ENCODE peak calls at places on chromosomes 5 and 9, in eight cellular contexts. One of them, this sample, is unnamed.

GRCh38 chr9:8856686-8857329 is 1057.2 kb upstream of the DMAC1 start:
- DNase-seq in HCT116: no peak
- DNase-seq in neural progenitor cell: peak
- DNase-seq in endodermal cell: no peak
- DNase-seq in cardiac muscle cell: no peak
- DNase-seq in stomach: no peak
- DNase-seq in dorsolateral prefrontal cortex: no peak
- DNase-seq in Karpas-422: no peak
- DNase-seq in this sample: no peak

GRCh38 chr5:116521173-116521872 is 53.3 kb downstream of the SEMA6A start:
- DNase-seq in HCT116: no peak
- DNase-seq in neural progenitor cell: no peak
- DNase-seq in endodermal cell: no peak
- DNase-seq in cardiac muscle cell: no peak
- DNase-seq in stomach: no peak
- DNase-seq in dorsolateral prefrontal cortex: no peak
- DNase-seq in Karpas-422: no peak
- DNase-seq in this sample: no peak

GRCh38 chr5:78050888-78051287 is 243.6 kb downstream of the AP3B1 start:
- DNase-seq in HCT116: no peak
- DNase-seq in neural progenitor cell: no peak
- DNase-seq in endodermal cell: no peak
- DNase-seq in cardiac muscle cell: peak
- DNase-seq in stomach: no peak
- DNase-seq in dorsolateral prefrontal cortex: no peak
- DNase-seq in Karpas-422: no peak
- DNase-seq in this sample: no peak

GRCh38 chr5:96661101-96661840 is 905 bp upstream of the CAST start:
- DNase-seq in HCT116: no peak
- DNase-seq in neural progenitor cell: peak
- DNase-seq in endodermal cell: peak
- DNase-seq in cardiac muscle cell: peak
- DNase-seq in stomach: no peak
- DNase-seq in dorsolateral prefrontal cortex: no peak
- DNase-seq in Karpas-422: peak
- DNase-seq in this sample: peak

GRCh38 chr9:74443036-74443750 is 53.9 kb upstream of the RORB start:
- DNase-seq in HCT116: no peak
- DNase-seq in neural progenitor cell: no peak
- DNase-seq in endodermal cell: no peak
- DNase-seq in cardiac muscle cell: no peak
- DNase-seq in stomach: no peak
- DNase-seq in dorsolateral prefrontal cortex: no peak
- DNase-seq in Karpas-422: no peak
- DNase-seq in this sample: no peak

GRCh38 chr5:56102885-56103284 is 108.1 kb upstream of the IL6ST start:
- DNase-seq in HCT116: no peak
- DNase-seq in neural progenitor cell: no peak
- DNase-seq in endodermal cell: no peak
- DNase-seq in cardiac muscle cell: no peak
- DNase-seq in stomach: no peak
- DNase-seq in dorsolateral prefrontal cortex: no peak
- DNase-seq in Karpas-422: no peak
- DNase-seq in this sample: no peak

GRCh38 chr9:4339783-4340335 is 40.0 kb upstream of the GLIS3 start:
- DNase-seq in HCT116: no peak
- DNase-seq in neural progenitor cell: no peak
- DNase-seq in endodermal cell: no peak
- DNase-seq in cardiac muscle cell: no peak
- DNase-seq in stomach: no peak
- DNase-seq in dorsolateral prefrontal cortex: no peak
- DNase-seq in Karpas-422: no peak
- DNase-seq in this sample: no peak

GRCh38 chr9:14400658-14400995 is 86.7 kb upstream of the NFIB start:
- DNase-seq in HCT116: peak
- DNase-seq in neural progenitor cell: peak
- DNase-seq in endodermal cell: peak
- DNase-seq in cardiac muscle cell: peak
- DNase-seq in stomach: peak
- DNase-seq in dorsolateral prefrontal cortex: peak
- DNase-seq in Karpas-422: no peak
- DNase-seq in this sample: peak

GRCh38 chr9:3828495-3828894 is 302.7 kb upstream of the RFX3 start:
- DNase-seq in HCT116: no peak
- DNase-seq in neural progenitor cell: no peak
- DNase-seq in endodermal cell: no peak
- DNase-seq in cardiac muscle cell: peak
- DNase-seq in stomach: no peak
- DNase-seq in dorsolateral prefrontal cortex: no peak
- DNase-seq in Karpas-422: no peak
- DNase-seq in this sample: no peak

GRCh38 chr9:6938447-6938846 is 180.7 kb downstream of the KDM4C start:
- DNase-seq in HCT116: no peak
- DNase-seq in neural progenitor cell: no peak
- DNase-seq in endodermal cell: no peak
- DNase-seq in cardiac muscle cell: peak
- DNase-seq in stomach: no peak
- DNase-seq in dorsolateral prefrontal cortex: no peak
- DNase-seq in Karpas-422: no peak
- DNase-seq in this sample: no peak

GRCh38 chr5:1315709-1316587 is 21.1 kb upstream of the TERT start:
- DNase-seq in HCT116: no peak
- DNase-seq in neural progenitor cell: peak
- DNase-seq in endodermal cell: peak
- DNase-seq in cardiac muscle cell: peak
- DNase-seq in stomach: peak
- DNase-seq in dorsolateral prefrontal cortex: no peak
- DNase-seq in Karpas-422: peak
- DNase-seq in this sample: peak

GRCh38 chr5:129460121-129460950 is at the start of gene ADAMTS19:
- DNase-seq in HCT116: no peak
- DNase-seq in neural progenitor cell: peak
- DNase-seq in endodermal cell: peak
- DNase-seq in cardiac muscle cell: peak
- DNase-seq in stomach: no peak
- DNase-seq in dorsolateral prefrontal cortex: peak
- DNase-seq in Karpas-422: no peak
- DNase-seq in this sample: peak

DNA sequence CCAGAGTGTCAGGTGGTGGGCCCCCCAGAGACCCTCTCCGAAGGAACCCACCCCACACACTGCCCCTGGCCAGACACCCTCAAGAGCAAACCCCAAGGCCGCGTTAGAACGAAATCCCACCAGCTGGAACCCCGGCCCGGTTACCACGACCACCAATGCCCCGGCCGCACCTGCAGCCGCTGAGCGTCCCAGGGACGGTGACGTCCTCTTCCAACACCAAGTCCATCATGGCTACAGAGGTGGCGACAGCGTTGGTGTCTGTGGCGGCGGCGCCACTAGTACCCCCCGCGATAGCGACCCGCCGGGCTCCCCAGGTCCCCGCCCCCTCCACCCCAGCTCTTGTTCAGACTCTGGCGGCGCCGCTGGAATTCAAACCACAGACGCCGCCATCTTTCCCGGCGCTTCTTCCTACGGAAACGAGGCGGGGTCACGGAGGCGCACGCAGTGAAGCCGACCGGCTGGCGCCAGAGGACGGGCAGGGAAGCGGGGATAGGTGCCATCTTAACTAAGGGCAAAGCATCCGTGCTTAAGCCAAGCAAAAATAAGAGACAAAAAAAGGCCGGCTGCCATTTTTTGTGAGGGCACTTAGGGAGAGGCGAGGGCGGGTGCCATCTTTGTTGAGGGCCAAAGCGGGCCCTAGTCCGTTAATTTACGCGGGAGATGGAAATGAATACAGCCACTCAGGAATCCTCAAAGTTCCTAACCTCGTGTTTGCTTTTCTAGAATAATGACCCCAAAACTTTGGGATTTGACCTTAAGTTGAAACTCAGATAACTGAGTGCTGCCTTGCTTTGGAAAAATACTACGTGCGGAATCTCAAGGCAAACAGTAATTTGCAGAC is at the start of gene CDK5RAP2:
- DNase-seq in HCT116: peak
- DNase-seq in neural progenitor cell: peak
- DNase-seq in endodermal cell: peak
- DNase-seq in cardiac muscle cell: peak
- DNase-seq in stomach: peak
- DNase-seq in dorsolateral prefrontal cortex: peak
- DNase-seq in Karpas-422: peak
- DNase-seq in this sample: peak
- H3K27ac ChIP-seq in HCT116: peak
- H3K27ac ChIP-seq in neural progenitor cell: no peak
- H3K27ac ChIP-seq in endodermal cell: peak
- H3K27ac ChIP-seq in cardiac muscle cell: peak
- H3K27ac ChIP-seq in stomach: peak
- H3K27ac ChIP-seq in dorsolateral prefrontal cortex: peak
- H3K27ac ChIP-seq in Karpas-422: peak
- H3K27ac ChIP-seq in this sample: peak

GRCh38 chr9:71966601-71967000 is 55.2 kb downstream of the C9orf85 start:
- DNase-seq in HCT116: no peak
- DNase-seq in neural progenitor cell: peak
- DNase-seq in endodermal cell: peak
- DNase-seq in cardiac muscle cell: no peak
- DNase-seq in stomach: no peak
- DNase-seq in dorsolateral prefrontal cortex: no peak
- DNase-seq in Karpas-422: no peak
- DNase-seq in this sample: no peak

GRCh38 chr9:71965403-71965802 is 54.0 kb downstream of the C9orf85 start:
- DNase-seq in HCT116: no peak
- DNase-seq in neural progenitor cell: no peak
- DNase-seq in endodermal cell: no peak
- DNase-seq in cardiac muscle cell: no peak
- DNase-seq in stomach: no peak
- DNase-seq in dorsolateral prefrontal cortex: no peak
- DNase-seq in Karpas-422: no peak
- DNase-seq in this sample: no peak

DNA sequence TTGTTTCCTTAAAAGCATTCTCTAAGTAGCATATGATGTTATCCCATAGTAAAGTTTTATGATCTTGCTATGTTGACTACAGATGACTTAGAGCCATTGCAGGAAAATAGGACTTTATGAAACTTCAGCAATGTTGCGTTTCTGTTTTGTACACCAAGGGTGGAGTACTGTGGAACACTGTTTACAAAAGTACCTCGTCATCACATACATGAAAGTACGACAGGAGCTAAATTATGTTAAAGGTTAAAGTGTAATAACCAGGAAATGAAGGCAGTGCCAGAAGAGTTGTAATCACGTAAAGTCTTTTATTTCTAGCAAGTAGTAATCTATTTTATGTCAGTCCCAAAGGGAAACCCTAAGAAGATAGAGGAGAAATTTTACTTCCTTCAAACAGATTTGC is 50.9 kb downstream of the C9orf85 start:
- DNase-seq in HCT116: no peak
- DNase-seq in neural progenitor cell: no peak
- DNase-seq in endodermal cell: no peak
- DNase-seq in cardiac muscle cell: no peak
- DNase-seq in stomach: no peak
- DNase-seq in dorsolateral prefrontal cortex: no peak
- DNase-seq in Karpas-422: no peak
- DNase-seq in this sample: no peak
- H3K27ac ChIP-seq in HCT116: no peak
- H3K27ac ChIP-seq in neural progenitor cell: no peak
- H3K27ac ChIP-seq in endodermal cell: no peak
- H3K27ac ChIP-seq in cardiac muscle cell: no peak
- H3K27ac ChIP-seq in stomach: peak
- H3K27ac ChIP-seq in dorsolateral prefrontal cortex: no peak
- H3K27ac ChIP-seq in Karpas-422: no peak
- H3K27ac ChIP-seq in this sample: no peak

DNA sequence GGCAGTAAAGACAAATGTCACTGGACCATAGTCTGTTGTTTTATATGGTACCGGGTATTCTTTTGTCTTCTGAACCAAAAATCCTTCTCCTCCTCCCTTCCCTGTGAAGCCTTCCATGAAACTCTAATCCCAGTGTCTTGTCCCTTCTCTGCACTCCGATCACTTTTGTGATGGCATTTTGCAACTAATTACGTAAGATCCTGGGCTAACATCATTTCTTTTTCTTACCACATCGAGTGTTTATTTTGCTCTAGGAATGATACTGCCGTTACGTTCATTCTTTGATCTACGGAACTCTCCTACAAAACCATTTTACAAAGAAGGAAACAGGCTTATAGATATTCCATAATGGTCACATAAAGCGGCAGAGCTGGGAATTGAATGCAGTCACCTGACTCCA is 33.7 kb downstream of the SNX18 start:
- DNase-seq in HCT116: no peak
- DNase-seq in neural progenitor cell: no peak
- DNase-seq in endodermal cell: no peak
- DNase-seq in cardiac muscle cell: no peak
- DNase-seq in stomach: no peak
- DNase-seq in dorsolateral prefrontal cortex: no peak
- DNase-seq in Karpas-422: peak
- DNase-seq in this sample: no peak
- H3K27ac ChIP-seq in HCT116: no peak
- H3K27ac ChIP-seq in neural progenitor cell: no peak
- H3K27ac ChIP-seq in endodermal cell: no peak
- H3K27ac ChIP-seq in cardiac muscle cell: peak
- H3K27ac ChIP-seq in stomach: no peak
- H3K27ac ChIP-seq in dorsolateral prefrontal cortex: peak
- H3K27ac ChIP-seq in Karpas-422: no peak
- H3K27ac ChIP-seq in this sample: no peak

GRCh38 chr9:133445293-133445969 is 14.3 kb upstream of the CACFD1 start:
- DNase-seq in HCT116: no peak
- DNase-seq in neural progenitor cell: no peak
- DNase-seq in endodermal cell: no peak
- DNase-seq in cardiac muscle cell: no peak
- DNase-seq in stomach: no peak
- DNase-seq in dorsolateral prefrontal cortex: no peak
- DNase-seq in Karpas-422: no peak
- DNase-seq in this sample: no peak
- H3K27ac ChIP-seq in HCT116: no peak
- H3K27ac ChIP-seq in neural progenitor cell: no peak
- H3K27ac ChIP-seq in endodermal cell: no peak
- H3K27ac ChIP-seq in cardiac muscle cell: no peak
- H3K27ac ChIP-seq in stomach: no peak
- H3K27ac ChIP-seq in dorsolateral prefrontal cortex: no peak
- H3K27ac ChIP-seq in Karpas-422: no peak
- H3K27ac ChIP-seq in this sample: no peak

GRCh38 chr9:128149001-128149701 is at the start of gene LCN2:
- DNase-seq in HCT116: peak
- DNase-seq in neural progenitor cell: no peak
- DNase-seq in endodermal cell: peak
- DNase-seq in cardiac muscle cell: no peak
- DNase-seq in stomach: peak
- DNase-seq in dorsolateral prefrontal cortex: no peak
- DNase-seq in Karpas-422: no peak
- DNase-seq in this sample: peak

GRCh38 chr9:128150594-128151342 is 1.5 kb downstream of the LCN2 start:
- DNase-seq in HCT116: peak
- DNase-seq in neural progenitor cell: peak
- DNase-seq in endodermal cell: peak
- DNase-seq in cardiac muscle cell: no peak
- DNase-seq in stomach: peak
- DNase-seq in dorsolateral prefrontal cortex: no peak
- DNase-seq in Karpas-422: peak
- DNase-seq in this sample: no peak

GRCh38 chr9:128146591-128147120 is 2.6 kb upstream of the LCN2 start:
- DNase-seq in HCT116: no peak
- DNase-seq in neural progenitor cell: no peak
- DNase-seq in endodermal cell: no peak
- DNase-seq in cardiac muscle cell: no peak
- DNase-seq in stomach: no peak
- DNase-seq in dorsolateral prefrontal cortex: no peak
- DNase-seq in Karpas-422: no peak
- DNase-seq in this sample: no peak

GRCh38 chr9:128149951-128150593 is 819 bp downstream of the LCN2 start:
- DNase-seq in HCT116: no peak
- DNase-seq in neural progenitor cell: no peak
- DNase-seq in endodermal cell: no peak
- DNase-seq in cardiac muscle cell: no peak
- DNase-seq in stomach: no peak
- DNase-seq in dorsolateral prefrontal cortex: no peak
- DNase-seq in Karpas-422: no peak
- DNase-seq in this sample: no peak

GRCh38 chr9:128148509-128149000 is 698 bp upstream of the LCN2 start:
- DNase-seq in HCT116: no peak
- DNase-seq in neural progenitor cell: no peak
- DNase-seq in endodermal cell: no peak
- DNase-seq in cardiac muscle cell: no peak
- DNase-seq in stomach: no peak
- DNase-seq in dorsolateral prefrontal cortex: no peak
- DNase-seq in Karpas-422: no peak
- DNase-seq in this sample: no peak
- H3K27ac ChIP-seq in HCT116: peak
- H3K27ac ChIP-seq in neural progenitor cell: no peak
- H3K27ac ChIP-seq in endodermal cell: no peak
- H3K27ac ChIP-seq in cardiac muscle cell: no peak
- H3K27ac ChIP-seq in stomach: no peak
- H3K27ac ChIP-seq in dorsolateral prefrontal cortex: no peak
- H3K27ac ChIP-seq in Karpas-422: no peak
- H3K27ac ChIP-seq in this sample: peak

This sample was measured in body of pancreas.